ENCODE peak calls at places on chromosomes 5 and 9, in six cellular contexts. B is iris pigment epithelial cell; J is body of pancreas; X is GM18507; R is aorta; T is stimulated activated CD8-positive, alpha-beta memory T cell treated with anti-CD3 and anti-CD28 coated beads, Interleukin-2, amount 100 ng/mL, for 1 hour. L is an unnamed sample.

GRCh38 chr9:26524225-26524624 is 368.4 kb downstream of the CAAP1 start:
- DNase-seq in B (no peak), J (peak), X (no peak), R (no peak), T (no peak), L (no peak)

GRCh38 chr9:136438909-136439549 is 616 bp downstream of the INPP5E start:
- DNase-seq in B (peak), J (peak), X (peak), R (no peak), T (peak), L (no peak)

GRCh38 chr5:158725223-158725825 is 374.4 kb downstream of the EBF1 start:
- DNase-seq in B (no peak), J (no peak), X (no peak), R (no peak), T (no peak), L (peak)

GRCh38 chr9:110370316-110370715 is 32.7 kb upstream of the TXNDC8 start:
- DNase-seq in B (peak), J (no peak), X (no peak), R (no peak), T (no peak), L (no peak)

GRCh38 chr5:1778138-1779020 is 21.3 kb downstream of the MRPL36 start:
- DNase-seq in B (no peak), J (no peak), X (no peak), R (peak), T (no peak), L (no peak)

GRCh38 chr5:120730214-120730613 is 266.1 kb downstream of the PRR16 start:
- DNase-seq in B (no peak), J (no peak), X (no peak), R (no peak), T (no peak), L (no peak)

GRCh38 chr9:106799146-106799545 is 63.8 kb upstream of the ZNF462 start:
- DNase-seq in B (peak), J (no peak), X (no peak), R (no peak), T (no peak), L (no peak)

GRCh38 chr5:157312492-157312891 is 46.6 kb downstream of the CYFIP2 start:
- DNase-seq in B (peak), J (peak), X (peak), R (no peak), T (peak), L (peak)

GRCh38 chr9:18478517-18479361 is 4.8 kb downstream of the ADAMTSL1 start:
- DNase-seq in B (peak), J (no peak), X (no peak), R (no peak), T (no peak), L (no peak)

GRCh38 chr5:169580964-169581363 is 2.6 kb upstream of the SPDL1 start:
- DNase-seq in B (no peak), J (no peak), X (no peak), R (no peak), T (no peak), L (no peak)

GRCh38 chr9:91037511-91038482 is 236.2 kb downstream of the SYK start:
- DNase-seq in B (peak), J (peak), X (no peak), R (no peak), T (no peak), L (no peak)

GRCh38 chr5:83169938-83170337 is 92.6 kb downstream of the XRCC4 start:
- DNase-seq in B (no peak), J (no peak), X (no peak), R (no peak), T (no peak), L (no peak)

GRCh38 chr5:68771747-68772146 is 322.1 kb upstream of the SLC30A5 start:
- DNase-seq in B (no peak), J (no peak), X (no peak), R (no peak), T (no peak), L (no peak)

GRCh38 chr9:116475201-116475600 is 211.9 kb upstream of the TRIM32 start:
- DNase-seq in B (peak), J (no peak), X (no peak), R (no peak), T (no peak), L (no peak)

GRCh38 chr5:96370981-96371380 is 62.1 kb downstream of the PCSK1 start:
- DNase-seq in B (no peak), J (no peak), X (no peak), R (no peak), T (no peak), L (peak)

GRCh38 chr5:178429156-178429468 is 161.1 kb downstream of the COL23A1 start:
- DNase-seq in B (no peak), J (no peak), X (no peak), R (no peak), T (no peak), L (no peak)

GRCh38 chr5:137619191-137619870 is 116.6 kb downstream of the KLHL3 start:
- DNase-seq in B (peak), J (peak), X (no peak), R (peak), T (no peak), L (peak)

GRCh38 chr5:131067596-131067995 is 97.5 kb downstream of the HINT1 start:
- DNase-seq in B (no peak), J (no peak), X (no peak), R (no peak), T (no peak), L (no peak)

GRCh38 chr5:38465702-38466443 is 90.6 kb downstream of the LIFR start:
- DNase-seq in B (no peak), J (no peak), X (no peak), R (no peak), T (no peak), L (no peak)

GRCh38 chr5:131148835-131149234 is 16.2 kb downstream of the HINT1 start:
- DNase-seq in B (no peak), J (no peak), X (no peak), R (no peak), T (no peak), L (no peak)

GRCh38 chr9:129733632-129733953 is 19.2 kb downstream of the PTGES start:
- DNase-seq in B (no peak), J (no peak), X (no peak), R (no peak), T (no peak), L (no peak)

GRCh38 chr5:150671509-150672236 is 10.6 kb downstream of the MYOZ3 start:
- DNase-seq in B (no peak), J (no peak), X (no peak), R (no peak), T (no peak), L (no peak)

GRCh38 chr9:70534471-70534870 is 120.0 kb upstream of the KLF9 start:
- DNase-seq in B (no peak), J (no peak), X (no peak), R (no peak), T (no peak), L (no peak)

GRCh38 chr5:94691270-94691669 is 72.8 kb downstream of the SLF1 start:
- DNase-seq in B (no peak), J (no peak), X (no peak), R (no peak), T (no peak), L (no peak)

GRCh38 chr5:175653763-175654162 is 4.1 kb upstream of the HRH2 start:
- DNase-seq in B (no peak), J (no peak), X (no peak), R (no peak), T (no peak), L (no peak)

GRCh38 chr5:158394102-158394501 is 535.2 kb upstream of the CLINT1 start:
- DNase-seq in B (no peak), J (no peak), X (no peak), R (no peak), T (no peak), L (no peak)

GRCh38 chr9:107051392-107051791 is 188.4 kb downstream of the ZNF462 start:
- DNase-seq in B (no peak), J (no peak), X (no peak), R (no peak), T (no peak), L (no peak)

GRCh38 chr9:110256392-110257096 is at the start of gene TXN:
- DNase-seq in B (peak), J (peak), X (peak), R (peak), T (peak), L (peak)

GRCh38 chr5:115601709-115602584 is at the start of gene TICAM2:
- DNase-seq in B (peak), J (peak), X (peak), R (peak), T (no peak), L (no peak)

GRCh38 chr5:136811086-136811485 is 445.7 kb upstream of the TRPC7 start:
- DNase-seq in B (no peak), J (no peak), X (no peak), R (no peak), T (no peak), L (no peak)

GRCh38 chr9:110399983-110400382 is 62.3 kb upstream of the TXNDC8 start:
- DNase-seq in B (no peak), J (no peak), X (no peak), R (no peak), T (no peak), L (no peak)

GRCh38 chr5:31516802-31517201 is 15.1 kb downstream of the DROSHA start:
- DNase-seq in B (no peak), J (no peak), X (no peak), R (no peak), T (no peak), L (no peak)

L was measured in NCI-H1694 treated with DMSO at 0.1 percent for 48 hours.